ENCODE peak calls at places on chromosome 7, in five cellular contexts. Q is T-helper 9 cell; M is stimulated activated CD8-positive, alpha-beta memory T cell treated with anti-CD3 and anti-CD28 coated beads, Interleukin-12 subunit alpha, Interleukin-12 subunit beta, amount 100 ng/mL, for 1 hour; I is GM10248; G is vagina. Y is an unnamed sample.

GRCh38 chr7:80643336-80643925 is 5.0 kb downstream of the CD36 start:
- DNase-seq in Q (no peak), M (no peak), I (no peak), G (no peak), Y (peak; percentile 40)

GRCh38 chr7:104838537-104839299 is 175.3 kb upstream of the KMT2E start:
- DNase-seq in Q (no peak), M (no peak), I (no peak), G (no peak), Y (no peak)

GRCh38 chr7:128045766-128046165 is 14.5 kb upstream of the LRRC4 start:
- DNase-seq in Q (no peak), M (no peak), I (no peak), G (no peak), Y (peak; percentile 74)

GRCh38 chr7:137986252-137987010 is 15.5 kb downstream of the CREB3L2 start:
- DNase-seq in Q (no peak), M (no peak), I (no peak), G (no peak), Y (no peak)

GRCh38 chr7:137417464-137417863 is 73.9 kb upstream of the PTN start:
- DNase-seq in Q (no peak), M (no peak), I (no peak), G (no peak), Y (no peak)

GRCh38 chr7:148408307-148408706 is 182.3 kb upstream of the C7orf33 start:
- DNase-seq in Q (no peak), M (no peak), I (no peak), G (no peak), Y (no peak)

GRCh38 chr7:1493129-1493528 is 11.1 kb downstream of the INTS1 start:
- DNase-seq in Q (no peak), M (no peak), I (no peak), G (no peak), Y (no peak)

GRCh38 chr7:140625908-140626868 is 14.4 kb downstream of the DENND2A start:
- DNase-seq in Q (no peak), M (no peak), I (no peak), G (no peak), Y (peak; percentile 99)

GRCh38 chr7:84181628-84182027 is 13.0 kb downstream of the SEMA3A start:
- DNase-seq in Q (no peak), M (no peak), I (no peak), G (no peak), Y (peak; percentile 50)

GRCh38 chr7:148982596-148983219 is 45.6 kb downstream of the PDIA4 start:
- DNase-seq in Q (no peak), M (no peak), I (no peak), G (no peak), Y (peak; percentile 54)